ENCODE peak calls at places on chromosomes 12 and 14, in ten cellular contexts. I is GM04504, O is HuH-7.5, C is right atrium auricular region, M is anterior cingulate cortex, L is AML-193, B is NCI-H460, X is RPMI7951, V is EH, G is tibial artery. N is an unnamed sample.
A peak's percentile ranks its signal among the peaks of the same experiment; 100 is the strongest.

GRCh38 chr14:38290601-38291190 is 34.8 kb upstream of the CLEC14A start:
- DNase-seq in B (no peak), L (no peak), C (no peak), V (peak; percentile 95), X (peak; percentile 2), I (peak; percentile 71), G (no peak), M (no peak), O (no peak), N (no peak)

GRCh38 chr14:94329857-94330256 is 6.7 kb upstream of the SERPINA6 start:
- DNase-seq in I (no peak), C (peak; percentile 47), X (no peak), O (no peak), B (no peak), V (no peak), L (no peak), M (no peak), G (no peak), N (no peak)

GRCh38 chr12:128026696-128027574 is 240.0 kb upstream of the TMEM132C start:
- DNase-seq in L (no peak), C (no peak), V (peak; percentile 15), M (no peak), O (no peak), G (no peak), B (no peak), X (no peak), I (no peak), N (no peak)

GRCh38 chr12:34547276-34547675 is 525.0 kb downstream of the ALG10 start:
- DNase-seq in X (no peak), M (no peak), G (no peak), O (no peak), I (no peak), L (no peak), B (no peak), V (no peak), C (no peak), N (no peak)

GRCh38 chr12:57280234-57281062 is 29.5 kb upstream of the STAC3 start:
- DNase-seq in L (no peak), C (no peak), O (peak; percentile 34), V (peak; percentile 93), B (peak; percentile 50), X (peak; percentile 87), M (no peak), I (peak; percentile 80), G (no peak), N (peak; percentile 79)

GRCh38 chr12:53365245-53365904 is 14.6 kb upstream of the SP1 start:
- DNase-seq in B (no peak), G (no peak), X (no peak), C (no peak), I (no peak), L (peak; percentile 46), M (no peak), O (no peak), V (peak; percentile 36), N (no peak)

GRCh38 chr14:89957791-89958190 is 2.1 kb downstream of the TDP1 start:
- DNase-seq in M (no peak), B (no peak), V (no peak), L (no peak), C (no peak), I (no peak), X (peak; percentile 8), O (no peak), G (no peak), N (no peak)

GRCh38 chr12:5887758-5888157 is 57.3 kb downstream of the ANO2 start:
- DNase-seq in M (no peak), X (no peak), V (no peak), B (no peak), I (no peak), C (no peak), O (no peak), G (no peak), L (no peak), N (no peak)

GRCh38 chr12:87847147-87847546 is 182.1 kb downstream of the C12orf50 start:
- DNase-seq in V (no peak), O (no peak), B (no peak), M (no peak), C (no peak), X (no peak), G (no peak), L (no peak), I (no peak), N (no peak)

GRCh38 chr12:3680919-3681594 is 71.9 kb downstream of the CRACR2A start:
- DNase-seq in I (no peak), B (no peak), G (no peak), L (no peak), M (no peak), V (peak; percentile 37), O (no peak), C (no peak), X (peak; percentile 9), N (peak; percentile 38)

GRCh38 chr12:26580619-26581018 is 252.4 kb downstream of the ITPR2 start:
- DNase-seq in M (no peak), G (no peak), V (no peak), B (no peak), I (no peak), C (no peak), O (no peak), X (no peak), L (no peak), N (no peak)

GRCh38 chr12:38144049-38144448 is 172.5 kb upstream of the ALG10B start:
- DNase-seq in L (no peak), G (no peak), C (no peak), I (no peak), V (no peak), O (no peak), X (no peak), B (no peak), M (no peak), N (no peak)

GRCh38 chr12:593396-593976 is 69.8 kb downstream of the NINJ2 start:
- DNase-seq in B (no peak), X (no peak), V (no peak), O (no peak), G (no peak), L (no peak), I (no peak), M (no peak), C (no peak), N (no peak)

GRCh38 chr12:90828621-90829020 is 126.4 kb downstream of the CCER1 start:
- DNase-seq in O (no peak), I (no peak), V (no peak), M (no peak), X (no peak), G (no peak), B (no peak), L (no peak), C (no peak), N (no peak)

GRCh38 chr12:23576372-23576771 is 373.1 kb downstream of the SOX5 start:
- DNase-seq in V (no peak), I (no peak), B (no peak), G (no peak), O (no peak), X (no peak), M (no peak), L (no peak), C (no peak), N (no peak)

GRCh38 chr14:69997849-69998248 is 118.6 kb downstream of the SMOC1 start:
- DNase-seq in V (peak; percentile 7), X (peak; percentile 76), L (no peak), G (peak; percentile 77), I (no peak), O (no peak), B (peak; percentile 98), M (no peak), C (peak; percentile 77), N (peak; percentile 49)

GRCh38 chr12:94140556-94140955 is 7.8 kb upstream of the PLXNC1 start:
- DNase-seq in O (no peak), M (no peak), G (no peak), L (peak; percentile 10), I (no peak), X (no peak), V (peak; percentile 50), B (no peak), C (no peak), N (no peak)

GRCh38 chr14:94021001-94021400 is 5.1 kb upstream of the OTUB2 start:
- DNase-seq in V (no peak), B (no peak), M (no peak), X (peak; percentile 25), I (no peak), C (no peak), O (no peak), G (no peak), L (no peak), N (peak; percentile 49)

GRCh38 chr12:111785651-111786050 is 18.9 kb downstream of the ALDH2 start:
- DNase-seq in V (peak; percentile 44), O (no peak), M (no peak), C (no peak), L (no peak), B (no peak), G (no peak), I (no peak), X (no peak), N (no peak)

GRCh38 chr12:124053855-124054254 is 80.8 kb downstream of the ZNF664 start:
- DNase-seq in X (peak; percentile 67), C (no peak), B (peak; percentile 25), L (no peak), M (peak; percentile 18), V (peak; percentile 79), G (no peak), O (peak; percentile 37), I (peak; percentile 57), N (no peak)

GRCh38 chr14:34682787-34683321 is 31.5 kb downstream of the CFL2 start:
- DNase-seq in B (no peak), I (no peak), L (no peak), O (no peak), G (no peak), M (no peak), V (peak; percentile 72), X (peak; percentile 16), C (no peak), N (no peak)

GRCh38 chr12:52927964-52928363 is 21.0 kb upstream of the KRT18 start:
- DNase-seq in L (no peak), M (no peak), G (no peak), O (no peak), C (no peak), V (no peak), B (no peak), X (no peak), I (no peak), N (no peak)

GRCh38 chr12:66032739-66033138 is 97.8 kb downstream of the LLPH start:
- DNase-seq in C (no peak), V (no peak), I (no peak), B (no peak), G (no peak), X (no peak), L (no peak), M (no peak), O (no peak), N (no peak)

GRCh38 chr12:108955225-108955835 is 65.5 kb downstream of the SVOP start:
- DNase-seq in O (no peak), L (no peak), X (peak; percentile 82), G (no peak), M (no peak), B (no peak), I (peak; percentile 5), C (no peak), V (peak; percentile 58), N (no peak)

GRCh38 chr14:41718477-41719166 is 111.9 kb downstream of the LRFN5 start:
- DNase-seq in C (no peak), I (no peak), M (no peak), X (no peak), B (no peak), G (no peak), O (no peak), V (no peak), L (peak; percentile 69), N (no peak)

N was measured in Calu3.